ENCODE peak calls at places on chromosome 9, in seven cellular contexts. V, Z, J, G, R, T and C are unnamed samples.

GRCh38 chr9:83508072-83508471 is 30.1 kb downstream of the FRMD3 start:
- DNase-seq in V (no peak), Z (peak; percentile 35), J (no peak), G (no peak), R (no peak), T (no peak), C (no peak)

GRCh38 chr9:121708768-121709488 is 57.5 kb downstream of the DAB2IP start:
- DNase-seq in V (no peak), Z (no peak), J (no peak), G (no peak), R (no peak), T (peak; percentile 82), C (no peak)

GRCh38 chr9:135787776-135788575 is 86.0 kb downstream of the KCNT1 start:
- DNase-seq in V (no peak), Z (no peak), J (no peak), G (no peak), R (no peak), T (no peak), C (no peak)

GRCh38 chr9:92035687-92036410 is 79.4 kb downstream of the SPTLC1 start:
- DNase-seq in V (no peak), Z (no peak), J (no peak), G (no peak), R (no peak), T (no peak), C (no peak)

GRCh38 chr9:26012797-26013594 is 334.8 kb upstream of the TUSC1 start:
- DNase-seq in V (no peak), Z (peak; percentile 73), J (no peak), G (no peak), R (no peak), T (no peak), C (no peak)

GRCh38 chr9:120868676-120869359 is 8.2 kb downstream of the PHF19 start:
- DNase-seq in V (peak; percentile 75), Z (peak; percentile 33), J (no peak), G (peak; percentile 99), R (peak; percentile 56), T (peak; percentile 99), C (peak; percentile 91)

GRCh38 chr9:4297795-4298254 is 2.0 kb downstream of the GLIS3 start:
- DNase-seq in V (peak; percentile 14), Z (peak; percentile 32), J (peak; percentile 46), G (no peak), R (no peak), T (peak; percentile 87), C (peak; percentile 56)

GRCh38 chr9:99192786-99193465 is 28.8 kb downstream of the ALG2 start:
- DNase-seq in V (no peak), Z (peak; percentile 18), J (no peak), G (no peak), R (no peak), T (no peak), C (no peak)

GRCh38 chr9:75013735-75014134 is 14.4 kb downstream of the CARNMT1 start:
- DNase-seq in V (no peak), Z (no peak), J (no peak), G (no peak), R (no peak), T (no peak), C (no peak)